ENCODE peak calls at places on chromosomes 7 and 10, in seven cellular contexts. X is lung, Z is astrocyte, S is tibial artery, I is A673, Q is heart left ventricle, G is hepatocyte. E is an unnamed sample.

GRCh38 chr10:86206216-86206615 is 160.4 kb downstream of the GRID1 start:
- DNase-seq in X (no peak), Z (no peak), S (no peak), I (no peak), Q (no peak), G (no peak), E (no peak)

GRCh38 chr7:27164381-27165088 is 802 bp downstream of the HOXA9 start:
- DNase-seq in X (no peak), Z (no peak), S (peak; percentile 84), I (no peak), Q (no peak), G (no peak), E (no peak)

GRCh38 chr10:73576178-73576889 is 14.8 kb downstream of the USP54 start:
- DNase-seq in X (no peak), Z (peak; percentile 83), S (no peak), I (no peak), Q (peak; percentile 38), G (peak; percentile 43), E (peak; percentile 62)

GRCh38 chr7:28630350-28630749 is 218.0 kb downstream of the CREB5 start:
- DNase-seq in X (no peak), Z (no peak), S (no peak), I (no peak), Q (no peak), G (no peak), E (no peak)

GRCh38 chr7:7183061-7183832 is 903 bp downstream of the C1GALT1 start:
- DNase-seq in X (peak; percentile 53), Z (no peak), S (peak; percentile 76), I (peak; percentile 23), Q (peak; percentile 65), G (peak; percentile 75), E (peak; percentile 54)

GRCh38 chr10:66505003-66505707 is 420.7 kb upstream of the LRRTM3 start:
- DNase-seq in X (no peak), Z (no peak), S (no peak), I (no peak), Q (no peak), G (no peak), E (no peak)

GRCh38 chr7:152847491-152847890 is 87.9 kb downstream of the ACTR3B start:
- DNase-seq in X (no peak), Z (peak; percentile 23), S (no peak), I (no peak), Q (no peak), G (no peak), E (no peak)

GRCh38 chr7:140298213-140298612 is 100.1 kb downstream of the SLC37A3 start:
- DNase-seq in X (no peak), Z (no peak), S (no peak), I (no peak), Q (no peak), G (no peak), E (no peak)

GRCh38 chr10:25952857-25953256 is 18.8 kb downstream of the MYO3A start:
- DNase-seq in X (no peak), Z (no peak), S (no peak), I (no peak), Q (no peak), G (no peak), E (no peak)

GRCh38 chr7:17325364-17325763 is 26.9 kb downstream of the AHR start:
- DNase-seq in X (no peak), Z (peak; percentile 76), S (no peak), I (no peak), Q (no peak), G (no peak), E (no peak)

GRCh38 chr10:2584385-2584784 is 483.0 kb upstream of the PFKP start:
- DNase-seq in X (no peak), Z (no peak), S (no peak), I (no peak), Q (no peak), G (no peak), E (no peak)
- H3K4me1 ChIP-seq in X (no peaks in the 10 kb centered on the region), Z (no peaks in the 10 kb centered on the region), S (no peaks in the 10 kb centered on the region), I (no peaks in the 10 kb centered on the region), Q (no peaks in the 10 kb centered on the region), G (no peaks in the 10 kb centered on the region), E (no peaks in the 10 kb centered on the region)

GRCh38 chr7:90611115-90611514 is 15.0 kb downstream of the CDK14 start:
- DNase-seq in X (no peak), Z (peak; percentile 52), S (no peak), I (no peak), Q (no peak), G (no peak), E (no peak)

GRCh38 chr7:90607196-90607595 is 11.1 kb downstream of the CDK14 start:
- DNase-seq in X (no peak), Z (no peak), S (no peak), I (no peak), Q (no peak), G (no peak), E (no peak)

GRCh38 chr7:90618880-90619279 is 22.8 kb downstream of the CDK14 start:
- DNase-seq in X (no peak), Z (no peak), S (no peak), I (no peak), Q (no peak), G (no peak), E (no peak)

GRCh38 chr7:90610105-90610504 is 14.0 kb downstream of the CDK14 start:
- DNase-seq in X (no peak), Z (no peak), S (no peak), I (no peak), Q (no peak), G (no peak), E (no peak)

GRCh38 chr7:90613088-90613498 is 17.0 kb downstream of the CDK14 start:
- DNase-seq in X (no peak), Z (peak; percentile 61), S (no peak), I (peak; percentile 89), Q (no peak), G (no peak), E (no peak)
- H3K4me3 ChIP-seq in X (no peak overlapping the region), Z (no peak overlapping the region), S (no peak overlapping the region), I (no peak overlapping the region), Q (no peak overlapping the region), G (no peak overlapping the region), E (no peak overlapping the region)

GRCh38 chr10:71819479-71819878 is 31.6 kb downstream of the PSAP start:
- DNase-seq in X (no peak), Z (no peak), S (no peak), I (no peak), Q (no peak), G (no peak), E (no peak)

GRCh38 chr10:71817831-71818268 is 33.2 kb downstream of the PSAP start:
- DNase-seq in X (peak; percentile 48), Z (no peak), S (peak; percentile 83), I (no peak), Q (peak; percentile 85), G (no peak), E (peak; percentile 43)

GRCh38 chr10:71816931-71817631 is 34.0 kb downstream of the PSAP start:
- DNase-seq in X (no peak), Z (no peak), S (no peak), I (no peak), Q (no peak), G (no peak), E (no peak)

GRCh38 chr10:71819985-71820384 is 31.1 kb downstream of the PSAP start:
- DNase-seq in X (no peak), Z (no peak), S (no peak), I (no peak), Q (no peak), G (no peak), E (no peak)

GRCh38 chr10:71818674-71819260 is 32.3 kb downstream of the PSAP start:
- DNase-seq in X (no peak), Z (no peak), S (no peak), I (no peak), Q (no peak), G (no peak), E (no peak)
- H3K36me3 ChIP-seq in X (peaks cover 21% of the 10 kb centered on the region), Z (peaks cover 43% of the 10 kb centered on the region), S (peaks cover 83% of the 10 kb centered on the region), I (peaks cover 90% of the 10 kb centered on the region), Q (peaks cover 91% of the 10 kb centered on the region), G (no peaks in the 10 kb centered on the region), E (no peaks in the 10 kb centered on the region)

DNA sequence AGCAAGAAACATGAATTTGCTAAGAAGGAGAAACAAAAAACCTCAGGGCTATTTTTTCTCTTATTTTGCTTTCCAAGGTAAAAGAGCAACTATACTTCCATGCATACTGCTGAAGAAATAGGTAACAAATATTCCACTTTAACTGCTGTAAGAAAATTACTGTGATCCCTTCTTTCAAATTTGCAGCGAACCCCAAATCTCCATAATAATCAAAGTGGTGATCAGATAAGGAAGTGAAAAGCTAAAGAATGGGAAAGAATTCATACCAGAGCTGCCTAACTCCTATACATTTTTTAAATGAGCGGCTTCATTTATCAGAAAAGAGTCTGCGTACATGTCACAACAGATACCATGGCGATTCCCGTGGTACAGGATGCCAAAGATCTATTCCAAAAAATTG is 7.2 kb downstream of the SGCE start:
- DNase-seq in X (no peak), Z (no peak), S (no peak), I (no peak), Q (no peak), G (no peak), E (no peak)
- H3K4me1 ChIP-seq in X (peaks cover 3% of the 10 kb centered on the region), Z (no peaks in the 10 kb centered on the region), S (no peaks in the 10 kb centered on the region), I (no peaks in the 10 kb centered on the region), Q (no peaks in the 10 kb centered on the region), G (peaks cover 27% of the 10 kb centered on the region), E (no peaks in the 10 kb centered on the region)

DNA sequence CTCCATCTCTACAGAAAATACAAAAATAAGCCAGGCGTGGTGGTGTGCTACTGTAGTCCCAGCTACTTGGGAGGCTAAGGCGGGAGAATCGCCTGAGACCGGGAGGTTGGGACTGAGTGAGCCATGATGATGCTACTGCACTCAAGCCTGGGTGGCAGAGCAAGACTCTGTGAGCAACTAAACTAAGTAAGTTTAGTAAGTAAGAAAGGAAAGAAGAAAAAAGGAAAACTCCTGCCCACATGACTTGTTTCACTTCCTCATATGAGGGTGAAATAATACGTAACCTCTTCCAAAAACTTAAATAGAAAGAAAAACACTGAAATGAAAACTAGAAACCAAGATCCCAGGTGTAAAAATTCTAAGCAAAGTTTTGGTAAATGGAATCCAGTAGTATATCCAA is 79.6 kb downstream of the LARP4B start:
- DNase-seq in X (no peak), Z (no peak), S (no peak), I (no peak), Q (no peak), G (no peak), E (no peak)
- H3K4me3 ChIP-seq in X (no peak overlapping the region), Z (no peak overlapping the region), S (no peak overlapping the region), I (no peak overlapping the region), Q (no peak overlapping the region), G (no peak overlapping the region), E (no peak overlapping the region)

DNA sequence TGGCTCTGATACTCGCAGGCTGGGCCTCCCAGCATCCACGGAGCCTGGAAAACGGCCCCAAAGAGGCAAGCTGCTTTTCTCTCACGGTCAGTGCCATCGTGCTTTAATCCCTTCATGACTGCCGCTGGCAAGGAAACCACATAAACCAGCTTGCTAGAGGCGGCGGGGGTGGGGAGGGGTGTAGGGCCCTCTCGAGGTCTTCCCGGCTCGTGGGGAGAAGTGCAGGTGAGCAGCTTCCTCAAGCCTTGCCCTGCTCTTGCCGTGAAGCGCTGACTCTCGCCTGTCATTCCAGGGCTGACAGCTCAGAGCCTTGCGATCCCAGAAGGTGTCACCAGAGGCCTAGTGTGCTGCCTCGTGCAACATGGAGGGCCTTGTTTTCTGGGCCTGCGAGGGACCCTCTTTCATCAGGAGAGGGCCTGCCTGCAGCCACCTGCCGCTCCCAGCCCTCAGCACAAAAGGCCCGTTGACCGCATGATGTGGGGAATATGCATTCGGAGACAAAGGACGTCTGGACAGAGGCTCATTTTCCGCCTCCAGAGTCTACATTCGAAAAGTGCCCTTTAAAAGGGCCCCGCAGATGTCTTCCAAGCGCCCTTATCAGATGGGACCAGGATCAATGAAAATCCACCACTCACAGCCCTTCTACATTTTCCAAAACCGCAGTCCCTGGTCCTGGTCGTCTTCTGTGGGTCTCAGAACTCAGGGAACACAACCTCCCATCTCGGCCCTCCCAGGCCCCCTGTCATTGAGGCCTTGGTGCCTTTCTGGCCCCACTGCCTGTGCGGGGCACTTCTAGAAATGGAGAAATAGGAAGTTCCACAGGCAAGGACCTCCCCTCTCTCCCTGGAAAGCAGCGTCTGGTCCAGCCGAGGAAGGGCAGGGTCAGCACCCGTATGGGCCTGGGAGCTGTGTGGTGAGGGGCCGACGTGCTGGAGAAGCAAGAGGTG is 58.7 kb downstream of the ZRANB1 start:
- DNase-seq in X (no peak), Z (peak; percentile 78), S (peak; percentile 81), I (no peak), Q (no peak), G (no peak), E (peak; percentile 40)
- H3K36me3 ChIP-seq in X (no peaks in the 10 kb centered on the region), Z (peaks cover 4% of the 10 kb centered on the region), S (peaks cover 24% of the 10 kb centered on the region), I (peaks cover 46% of the 10 kb centered on the region), Q (peaks cover 69% of the 10 kb centered on the region), G (no peaks in the 10 kb centered on the region), E (no peaks in the 10 kb centered on the region)

E was measured in testis.